ENCODE peak calls at places on chromosomes 3 and 15, in five cellular contexts. C, I, X, K and O are unnamed samples.

GRCh38 chr3:124429129-124429815 is 301.0 kb upstream of the UMPS start:
- DNase-seq in X (no peak), I (no peak), C (peak; percentile 53), K (no peak), O (no peak)

GRCh38 chr3:128152419-128153155 is 694 bp upstream of the EEFSEC start:
- DNase-seq in X (no peak), C (peak; percentile 68), K (no peak), I (no peak), O (no peak)

GRCh38 chr3:184417619-184418327 is 37.9 kb downstream of the CHRD start:
- DNase-seq in X (peak; percentile 36), K (peak; percentile 52), I (peak; percentile 74), C (peak; percentile 51), O (peak; percentile 66)

GRCh38 chr3:71010731-71011455 is 572.6 kb downstream of the FOXP1 start:
- DNase-seq in I (no peak), C (peak; percentile 31), X (no peak), K (no peak), O (peak; percentile 76)

GRCh38 chr15:32819406-32819930 is 101.7 kb downstream of the GREM1 start:
- DNase-seq in C (no peak), K (no peak), I (no peak), X (no peak), O (no peak)

GRCh38 chr15:38879909-38880471 is 315.4 kb upstream of the RASGRP1 start:
- DNase-seq in C (peak; percentile 55), X (no peak), I (peak; percentile 83), K (peak; percentile 28), O (no peak)

GRCh38 chr3:36868614-36869436 is 76.0 kb downstream of the TRANK1 start:
- DNase-seq in K (no peak), X (peak; percentile 80), I (no peak), C (peak; percentile 63), O (peak; percentile 49)

GRCh38 chr3:46496745-46497555 is 826 bp upstream of the RTP3 start:
- DNase-seq in K (no peak), X (no peak), I (no peak), C (peak; percentile 46), O (peak; percentile 32)

GRCh38 chr15:84631706-84632272 is 22.3 kb downstream of the WDR73 start:
- DNase-seq in K (no peak), C (peak; percentile 14), X (no peak), I (no peak), O (no peak)

GRCh38 chr3:9116351-9116750 is 133.1 kb downstream of the SRGAP3 start:
- DNase-seq in C (no peak), K (no peak), I (no peak), X (no peak), O (no peak)

GRCh38 chr3:120625199-120625598 is 29.1 kb downstream of the NDUFB4 start:
- DNase-seq in C (no peak), K (no peak), I (no peak), X (no peak), O (no peak)

GRCh38 chr3:50168388-50168787 is 13.3 kb downstream of the SEMA3F start:
- DNase-seq in X (no peak), K (peak; percentile 41), C (no peak), I (no peak), O (no peak)

GRCh38 chr15:74482661-74483060 is 21.7 kb upstream of the UBL7 start:
- DNase-seq in K (no peak), X (peak; percentile 48), I (peak; percentile 25), C (no peak), O (no peak)

GRCh38 chr15:89556413-89557262 is 18.6 kb upstream of the TICRR start:
- DNase-seq in K (no peak), I (no peak), X (peak; percentile 80), C (peak; percentile 77), O (peak; percentile 20)

GRCh38 chr3:38738630-38739395 is 77.2 kb downstream of the SCN10A start:
- DNase-seq in X (peak; percentile 72), K (no peak), C (peak; percentile 28), I (no peak), O (no peak)

GRCh38 chr3:115100172-115100571 is 46.9 kb downstream of the ZBTB20 start:
- DNase-seq in K (no peak), X (no peak), C (peak; percentile 70), I (no peak), O (peak; percentile 76)

GRCh38 chr3:53842436-53843194 is 3.6 kb downstream of the CHDH start:
- DNase-seq in C (peak; percentile 23), K (no peak), X (no peak), I (no peak), O (no peak)

GRCh38 chr15:57216288-57216687 is 160.0 kb upstream of the CGNL1 start:
- DNase-seq in X (no peak), I (no peak), C (peak; percentile 94), K (no peak), O (no peak)

GRCh38 chr15:57527382-57528091 is 64.2 kb upstream of the MYZAP start:
- DNase-seq in K (no peak), I (no peak), X (peak; percentile 78), C (peak; percentile 88), O (no peak)

GRCh38 chr3:39065197-39065596 is 13.4 kb downstream of the WDR48 start:
- DNase-seq in K (no peak), I (no peak), X (peak; percentile 35), C (peak; percentile 60), O (no peak)

GRCh38 chr3:78632925-78633324 is 1134.9 kb downstream of the ROBO1 start:
- DNase-seq in K (no peak), I (no peak), X (no peak), C (no peak), O (no peak)

GRCh38 chr3:119937229-119937628 is 155.3 kb downstream of the NR1I2 start:
- DNase-seq in K (no peak), X (no peak), C (peak; percentile 10), I (no peak), O (no peak)

GRCh38 chr15:80523746-80524145 is 119.6 kb downstream of the ARNT2 start:
- DNase-seq in X (no peak), I (no peak), K (no peak), C (peak; percentile 18), O (no peak)

GRCh38 chr3:69088033-69088432 is 3.3 kb downstream of the ARL6IP5 start:
- DNase-seq in I (no peak), C (peak; percentile 70), K (no peak), X (no peak), O (no peak)

GRCh38 chr3:152183473-152183872 is 85.3 kb upstream of the MBNL1 start:
- DNase-seq in I (no peak), X (peak; percentile 9), K (peak; percentile 39), C (peak; percentile 44), O (peak; percentile 61)

GRCh38 chr3:176274161-176274560 is 923.1 kb downstream of the TBL1XR1 start:
- DNase-seq in X (no peak), I (no peak), C (no peak), K (no peak), O (no peak)

GRCh38 chr3:120450261-120450913 is 405 bp downstream of the FSTL1 start:
- DNase-seq in I (peak; percentile 75), X (no peak), K (peak; percentile 41), C (no peak), O (no peak)

GRCh38 chr3:184538600-184539431 is 22.8 kb upstream of the EPHB3 start:
- DNase-seq in X (no peak), C (no peak), I (no peak), K (no peak), O (no peak)

GRCh38 chr3:17730318-17730967 is 12.0 kb downstream of the TBC1D5 start:
- DNase-seq in I (no peak), X (no peak), K (peak; percentile 27), C (peak; percentile 49), O (no peak)

GRCh38 chr3:179744667-179745066 is 91.8 kb downstream of the USP13 start:
- DNase-seq in K (no peak), C (no peak), X (no peak), I (no peak), O (no peak)
- H3K4me1 ChIP-seq in K (peaks cover 24% of the 10 kb centered on the region), C (peaks cover 1% of the 10 kb centered on the region), X (no peaks in the 10 kb centered on the region), I (no peaks in the 10 kb centered on the region), O (no peaks in the 10 kb centered on the region)

DNA sequence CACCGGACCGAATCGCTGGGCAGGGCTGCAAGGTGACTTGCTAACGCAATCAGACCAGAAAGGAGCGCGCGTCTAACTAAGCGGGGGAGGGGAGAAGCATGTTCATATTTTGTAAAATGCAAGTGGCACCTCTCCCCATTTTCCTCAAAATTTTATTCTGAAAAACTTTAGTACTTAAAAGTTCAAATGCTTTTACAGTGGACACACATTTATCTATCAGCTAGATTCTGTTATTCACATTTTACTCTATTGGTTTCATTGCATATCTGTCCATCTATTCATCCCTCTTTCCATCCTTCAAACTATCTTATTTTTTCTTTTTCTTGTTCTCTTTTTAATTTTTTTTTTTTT is 46.1 kb upstream of the KLHL25 start:
- DNase-seq in C (no peak), X (no peak), I (no peak), K (no peak), O (no peak)
- H3K4me3 ChIP-seq in C (no peak overlapping the region), X (no peak overlapping the region), I (peak overlapping the region; percentile 29), K (peak overlapping the region; percentile 54), O (no peak overlapping the region)

GRCh38 chr3:74003712-74004111 is 379.0 kb upstream of the PDZRN3 start:
- DNase-seq in K (no peak), C (no peak), I (no peak), X (no peak), O (no peak)
- H3K36me3 ChIP-seq in K (no peaks in the 10 kb centered on the region), C (no peaks in the 10 kb centered on the region), I (no peaks in the 10 kb centered on the region), X (no peaks in the 10 kb centered on the region), O (no peaks in the 10 kb centered on the region)

GRCh38 chr3:14434541-14435151 is 32.2 kb downstream of the SLC6A6 start:
- DNase-seq in C (no peak), X (no peak), K (peak; percentile 51), I (no peak), O (no peak)

GRCh38 chr3:14431928-14432834 is 29.8 kb downstream of the SLC6A6 start:
- DNase-seq in K (peak; percentile 86), X (peak; percentile 56), I (peak; percentile 95), C (peak; percentile 85), O (peak; percentile 92)

GRCh38 chr3:14431556-14431927 is 29.1 kb downstream of the SLC6A6 start:
- DNase-seq in C (no peak), I (no peak), X (no peak), K (no peak), O (no peak)

GRCh38 chr3:14434105-14434504 is 31.7 kb downstream of the SLC6A6 start:
- DNase-seq in K (no peak), X (no peak), I (no peak), C (peak; percentile 65), O (no peak)

DNA sequence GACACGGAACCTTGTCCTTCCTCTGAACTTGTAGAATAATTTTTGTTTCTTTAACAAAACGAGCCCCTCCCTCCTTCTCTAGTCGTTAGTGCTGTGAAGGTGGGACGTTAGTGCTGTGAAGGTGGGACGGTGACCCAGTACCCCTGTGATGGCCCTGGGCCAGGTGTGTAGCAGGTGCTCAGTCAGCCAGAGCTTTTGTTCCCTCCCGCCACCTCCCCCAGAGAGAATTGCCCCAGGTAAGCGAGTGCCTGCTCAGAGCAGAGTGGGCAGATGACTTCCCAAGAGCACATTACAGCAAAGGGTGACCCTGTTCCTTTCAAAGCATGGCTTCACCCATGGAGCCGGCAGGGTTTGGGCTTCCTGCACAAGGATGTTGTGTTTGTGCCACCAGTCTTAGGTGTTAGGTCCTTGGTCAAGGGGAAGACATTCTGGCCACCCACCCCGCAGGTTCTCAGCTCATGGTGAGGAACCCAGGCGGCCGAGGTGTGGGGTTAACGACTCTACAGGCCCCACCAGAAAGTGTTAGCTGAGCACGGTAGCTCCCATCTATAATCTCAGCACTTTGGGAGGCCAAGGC is 30.7 kb downstream of the SLC6A6 start:
- DNase-seq in C (no peak), I (no peak), K (no peak), X (no peak), O (no peak)
- H3K4me1 ChIP-seq in C (peaks cover 33% of the 10 kb centered on the region), I (peaks cover 41% of the 10 kb centered on the region), K (peaks cover 96% of the 10 kb centered on the region), X (peaks cover 35% of the 10 kb centered on the region), O (peaks cover 72% of the 10 kb centered on the region)

GRCh38 chr3:13256845-13257244 is 163.3 kb downstream of the NUP210 start:
- DNase-seq in K (no peak), C (no peak), I (no peak), X (no peak), O (no peak)
- H3K4me3 ChIP-seq in K (no peak overlapping the region), C (no peak overlapping the region), I (no peak overlapping the region), X (no peak overlapping the region), O (no peak overlapping the region)

GRCh38 chr3:52620580-52620979 is 65.1 kb downstream of the PBRM1 start:
- DNase-seq in C (no peak), I (no peak), X (no peak), K (no peak), O (no peak)
- H3K36me3 ChIP-seq in C (peaks cover 22% of the 10 kb centered on the region), I (peaks cover 78% of the 10 kb centered on the region), X (peaks cover 55% of the 10 kb centered on the region), K (peaks cover 65% of the 10 kb centered on the region), O (peaks cover 33% of the 10 kb centered on the region)